ENCODE peak calls at places on chromosomes 3 and 15, in four cellular contexts. X, D, L and H are unnamed samples.

GRCh38 chr3:32399030-32399620 is 7.5 kb downstream of the CMTM7 start:
- DNase-seq in L (peak), D (peak), X (no peak), H (no peak)

GRCh38 chr3:119194237-119195150 is 21.1 kb downstream of the UPK1B start:
- DNase-seq in L (no peak), X (no peak), D (no peak), H (no peak)

GRCh38 chr15:90059208-90059985 is 42.9 kb downstream of the IDH2 start:
- DNase-seq in D (peak), L (no peak), X (peak), H (peak)

GRCh38 chr3:124117486-124117885 is 125.6 kb upstream of the ROPN1 start:
- DNase-seq in L (peak), X (peak), D (no peak), H (no peak)

GRCh38 chr15:35696767-35697231 is 150.8 kb upstream of the DPH6 start:
- DNase-seq in D (peak), X (no peak), L (peak), H (no peak)

GRCh38 chr15:82709421-82710207 is at the start of gene AP3B2:
- DNase-seq in D (peak), L (peak), X (peak), H (peak)

GRCh38 chr15:61983087-61983486 is 77.2 kb downstream of the VPS13C start:
- DNase-seq in X (no peak), L (no peak), D (no peak), H (no peak)

GRCh38 chr15:33757505-33758211 is 210.6 kb upstream of the CHRM5 start:
- DNase-seq in D (no peak), X (no peak), L (no peak), H (no peak)

GRCh38 chr3:183260167-183260904 is 7.3 kb downstream of the B3GNT5 start:
- DNase-seq in D (no peak), X (no peak), L (no peak), H (no peak)

GRCh38 chr15:45399381-45400212 is 21.3 kb upstream of the GATM start:
- DNase-seq in D (peak), L (peak), X (no peak), H (no peak)

GRCh38 chr3:178709047-178709446 is 172.8 kb downstream of the KCNMB2 start:
- DNase-seq in L (no peak), D (peak), X (no peak), H (no peak)

GRCh38 chr15:90592144-90592887 is 62.6 kb downstream of the CRTC3 start:
- DNase-seq in X (no peak), L (no peak), D (no peak), H (no peak)

GRCh38 chr15:66789029-66790025 is 87.3 kb downstream of the SMAD6 start:
- DNase-seq in D (peak), X (peak), L (peak), H (no peak)

GRCh38 chr3:7520059-7520458 is 659.1 kb downstream of the GRM7 start:
- DNase-seq in X (no peak), L (no peak), D (peak), H (no peak)

GRCh38 chr3:142724682-142725351 is 983 bp downstream of the TRPC1 start:
- DNase-seq in L (peak), X (peak), D (peak), H (peak)

GRCh38 chr3:150319900-150320299 is 88.2 kb upstream of the TSC22D2 start:
- DNase-seq in X (no peak), L (peak), D (peak), H (no peak)

GRCh38 chr3:109687626-109688025 is 350.3 kb upstream of the DPPA4 start:
- DNase-seq in D (peak), L (no peak), X (no peak), H (no peak)

GRCh38 chr15:62749445-62749844 is 293.1 kb upstream of the TPM1 start:
- DNase-seq in X (no peak), L (no peak), D (no peak), H (no peak)

GRCh38 chr3:12662593-12663310 is 1.2 kb downstream of the RAF1 start:
- DNase-seq in X (peak), L (peak), D (peak), H (no peak)

GRCh38 chr3:141915016-141915415 is 38.6 kb downstream of the ATP1B3 start:
- DNase-seq in L (no peak), D (no peak), X (no peak), H (no peak)

GRCh38 chr15:44668925-44669324 is 5.5 kb upstream of the SPG11 start:
- DNase-seq in D (no peak), L (no peak), X (no peak), H (no peak)

GRCh38 chr15:98889930-98890695 is 117.5 kb downstream of the PGPEP1L start:
- DNase-seq in L (peak), X (no peak), D (peak), H (no peak)

GRCh38 chr3:195204360-195205166 is 66.4 kb downstream of the XXYLT1 start:
- DNase-seq in L (peak), X (no peak), D (no peak), H (no peak)

GRCh38 chr3:195207056-195207455 is 63.9 kb downstream of the XXYLT1 start:
- DNase-seq in L (no peak), X (no peak), D (no peak), H (no peak)

GRCh38 chr3:195200010-195200822 is 70.7 kb downstream of the XXYLT1 start:
- DNase-seq in X (no peak), D (no peak), L (no peak), H (no peak)

GRCh38 chr3:195207731-195208130 is 63.2 kb downstream of the XXYLT1 start:
- DNase-seq in L (no peak), D (no peak), X (no peak), H (no peak)

GRCh38 chr3:195203631-195204030 is 67.3 kb downstream of the XXYLT1 start:
- DNase-seq in D (peak), X (no peak), L (peak), H (no peak)
- H3K27ac ChIP-seq in D (peak), X (no peak), L (peak), H (no peak)

DNA sequence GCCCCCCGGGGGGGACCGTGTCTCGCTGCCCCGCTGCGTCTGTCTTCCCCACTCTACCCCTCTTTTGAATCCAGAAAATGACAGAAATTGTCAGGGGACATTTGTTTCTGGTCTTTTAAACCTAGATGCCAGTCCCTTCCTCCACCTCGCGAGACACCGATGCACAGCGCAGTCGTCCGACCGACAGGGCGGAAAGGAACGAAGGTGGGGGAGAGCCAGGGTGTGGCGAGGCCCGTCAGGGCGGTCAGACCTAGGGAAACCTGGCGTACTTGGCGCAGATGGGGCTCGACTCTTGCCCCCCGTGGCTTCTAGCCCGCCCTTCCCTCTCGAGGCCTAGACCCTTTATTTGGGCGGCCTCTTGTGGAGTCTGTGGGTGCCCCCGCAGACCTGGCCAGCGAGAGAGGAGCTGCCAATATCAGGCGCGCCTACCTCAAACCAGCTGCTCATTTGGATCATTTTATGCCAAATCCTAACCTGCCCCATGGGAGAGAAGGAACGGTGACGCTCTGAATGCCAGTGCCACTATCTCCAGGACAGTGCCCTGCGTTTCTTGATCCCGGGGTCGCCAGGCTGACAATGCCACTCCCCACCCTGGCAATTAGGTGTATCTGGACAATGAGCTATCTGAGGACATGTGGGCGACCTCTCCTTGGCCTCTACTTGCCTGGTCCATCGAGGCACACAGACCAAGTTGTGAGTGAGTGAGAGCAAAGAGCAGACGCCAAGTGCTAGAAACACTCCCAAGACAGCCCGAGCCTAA is 500 bp upstream of the RAB6B start:
- DNase-seq in L (no peak), X (no peak), D (peak), H (peak)
- H3K27ac ChIP-seq in L (no peak), X (no peak), D (no peak), H (peak)

GRCh38 chr3:31181661-31182060 is 287.2 kb upstream of the GADL1 start:
- DNase-seq in X (no peak), D (no peak), L (no peak), H (no peak)

GRCh38 chr3:31182639-31183038 is 288.2 kb upstream of the GADL1 start:
- DNase-seq in D (no peak), L (no peak), X (no peak), H (no peak)

GRCh38 chr3:31186041-31186440 is 291.6 kb upstream of the GADL1 start:
- DNase-seq in D (no peak), L (no peak), X (no peak), H (no peak)

GRCh38 chr3:31185004-31185357 is 290.5 kb upstream of the GADL1 start:
- DNase-seq in D (no peak), L (no peak), X (peak), H (no peak)

DNA sequence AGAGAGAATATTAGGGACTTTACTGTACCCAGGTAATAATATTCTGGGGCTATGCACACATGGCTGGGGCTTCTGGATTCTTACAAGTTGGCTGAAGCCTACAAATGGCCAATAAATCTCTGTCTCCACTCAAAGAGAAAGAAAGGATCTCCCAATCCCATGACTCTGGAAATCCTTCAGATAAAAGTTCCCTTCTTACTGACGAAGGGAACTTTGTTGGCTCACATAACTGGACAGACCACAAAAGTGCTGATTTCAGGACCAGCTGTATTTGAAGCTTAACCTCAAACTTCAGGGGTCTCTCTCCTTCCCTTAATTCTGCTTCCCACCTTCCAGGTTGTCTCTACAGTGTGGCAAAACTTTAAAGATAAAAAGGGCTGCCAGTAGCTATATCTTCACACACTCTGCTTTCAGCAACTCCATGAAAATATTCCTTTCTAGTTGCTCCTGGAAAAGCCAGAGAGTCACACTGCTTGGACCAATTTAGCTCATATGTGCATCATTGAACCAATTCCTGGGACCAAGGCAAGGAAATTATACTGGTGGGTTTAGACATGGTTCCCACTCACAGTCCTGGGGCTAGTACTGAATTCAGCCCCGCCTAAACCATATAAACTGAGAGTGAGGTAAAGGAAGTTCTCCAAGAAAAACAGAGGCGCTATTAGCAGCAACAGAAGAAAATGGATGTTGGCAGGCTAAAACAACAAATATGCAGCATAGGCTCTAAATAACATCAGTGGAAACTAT is 290.0 kb upstream of the GADL1 start:
- DNase-seq in D (no peak), X (no peak), L (no peak), H (no peak)
- H3K27ac ChIP-seq in D (no peak), X (no peak), L (no peak), H (no peak)

GRCh38 chr3:115517457-115518050 is 105.8 kb upstream of the GAP43 start:
- DNase-seq in D (no peak), X (no peak), L (no peak), H (no peak)
- H3K27ac ChIP-seq in D (no peak), X (no peak), L (no peak), H (no peak)